ENCODE peak calls at places on chromosomes 12 and 14, in six cellular contexts. B is activated B cell treated with CpG ODN at 0.5 μM for 24 hours; C is stimulated activated CD4-positive, alpha-beta T cell treated with anti-CD3 and anti-CD28 coated beads, Interleukin-1b, Interleukin-23, amount 100 ng/mL, for 1 hour; A is GM10248; X is midbrain; S is fibroblast of pulmonary artery. M is an unnamed sample.

GRCh38 chr12:23810327-23810902 is 139.1 kb downstream of the SOX5 start:
- DNase-seq in X (no peak), S (no peak), A (no peak), B (no peak), C (no peak), M (peak)

GRCh38 chr12:19474147-19474546 is 34.9 kb downstream of the AEBP2 start:
- DNase-seq in X (no peak), B (no peak), C (no peak), A (no peak), S (peak), M (no peak)

GRCh38 chr12:93378373-93379310 is 917 bp downstream of the NUDT4 start:
- DNase-seq in B (peak), S (peak), C (peak), X (peak), A (peak), M (peak)

GRCh38 chr14:83863042-83863441 is 1666.9 kb upstream of the FLRT2 start:
- DNase-seq in C (no peak), B (no peak), A (no peak), X (no peak), S (no peak), M (no peak)

GRCh38 chr12:15590180-15590826 is 198.9 kb downstream of the EPS8 start:
- DNase-seq in A (peak), X (peak), B (peak), C (no peak), S (peak), M (peak)

GRCh38 chr12:115323223-115323905 is 639.4 kb upstream of the TBX3 start:
- DNase-seq in X (no peak), S (peak), A (no peak), B (no peak), C (no peak), M (no peak)

GRCh38 chr12:77734489-77734888 is 96.2 kb upstream of the NAV3 start:
- DNase-seq in A (no peak), B (no peak), X (no peak), S (peak), C (no peak), M (no peak)

GRCh38 chr12:132262256-132263060 is 66.9 kb downstream of the GALNT9 start:
- DNase-seq in X (no peak), B (no peak), C (no peak), S (no peak), A (no peak), M (no peak)

GRCh38 chr12:26156201-26156871 is 31.5 kb upstream of the BHLHE41 start:
- DNase-seq in S (no peak), C (no peak), B (peak), A (peak), X (no peak), M (no peak)

GRCh38 chr12:62627181-62627580 is 160.6 kb downstream of the MON2 start:
- DNase-seq in S (no peak), X (no peak), C (no peak), A (no peak), B (no peak), M (no peak)

GRCh38 chr14:106378191-106378590 is 851.8 kb downstream of the TMEM121 start:
- DNase-seq in C (no peak), X (no peak), B (no peak), A (peak), S (no peak), M (no peak)

GRCh38 chr14:60862283-60862682 is 118.6 kb downstream of the TRMT5 start:
- DNase-seq in S (peak), X (no peak), C (no peak), A (no peak), B (no peak), M (no peak)

GRCh38 chr12:56128669-56129209 is 672 bp downstream of the ESYT1 start:
- DNase-seq in X (no peak), A (peak), C (no peak), B (no peak), S (peak), M (peak)

GRCh38 chr14:22474730-22475351 is 114.2 kb downstream of the DAD1 start:
- DNase-seq in B (no peak), S (peak), X (no peak), A (no peak), C (no peak), M (no peak)

GRCh38 chr14:36663404-36664321 is 2.0 kb downstream of the PAX9 start:
- DNase-seq in B (no peak), C (no peak), A (peak), S (no peak), X (no peak), M (no peak)

GRCh38 chr14:54685286-54685845 is 118.4 kb downstream of the SAMD4A start:
- DNase-seq in S (no peak), X (no peak), C (no peak), B (no peak), A (no peak), M (no peak)

GRCh38 chr12:123465084-123465483 is 7.1 kb downstream of the SNRNP35 start:
- DNase-seq in S (no peak), A (no peak), X (no peak), C (no peak), B (no peak), M (no peak)

GRCh38 chr12:113214938-113215400 is 6.3 kb upstream of the TPCN1 start:
- DNase-seq in S (peak), A (no peak), B (no peak), X (no peak), C (no peak), M (no peak)